ENCODE peak calls at places on chromosome 11, in four cellular contexts. T is brain microvascular endothelial cell, W is heart right ventricle, D is T-helper 1 cell. C is an unnamed sample.

GRCh38 chr11:79543101-79543500 is 102.3 kb upstream of the TENM4 start:
- DNase-seq in T (no peak), W (no peak), D (no peak), C (no peak)

GRCh38 chr11:67997460-67997921 is 6.4 kb downstream of the UNC93B1 start:
- DNase-seq in W (no peak), D (no peak), T (no peak), C (no peak)

GRCh38 chr11:122167100-122167499 is 51.1 kb upstream of the BLID start:
- DNase-seq in D (no peak), W (no peak), T (no peak), C (no peak)

GRCh38 chr11:111581341-111581740 is 20.9 kb upstream of the SIK2 start:
- DNase-seq in D (no peak), W (no peak), T (no peak), C (no peak)

GRCh38 chr11:61757213-61757862 is 4.9 kb downstream of the MYRF start:
- DNase-seq in D (no peak), W (no peak), T (no peak), C (no peak)

GRCh38 chr11:86954288-86955110 is 696 bp downstream of the FZD4 start:
- DNase-seq in T (no peak), W (peak; percentile 32), D (no peak), C (peak; percentile 60)

GRCh38 chr11:95924414-95924760 is 480 bp upstream of the MTMR2 start:
- DNase-seq in T (no peak), D (no peak), W (no peak), C (no peak)

GRCh38 chr11:76626921-76627391 is 43.6 kb downstream of the LRRC32 start:
- DNase-seq in T (peak; percentile 32), D (no peak), W (no peak), C (no peak)

GRCh38 chr11:76680517-76681425 is 10.2 kb upstream of the LRRC32 start:
- DNase-seq in T (peak; percentile 54), D (no peak), W (peak; percentile 66), C (peak; percentile 81)

GRCh38 chr11:33375688-33376311 is 118.6 kb downstream of the HIPK3 start:
- DNase-seq in W (no peak), T (no peak), D (no peak), C (no peak)

GRCh38 chr11:32386770-32387377 is 48.5 kb downstream of the WT1 start:
- DNase-seq in D (no peak), T (peak; percentile 15), W (no peak), C (peak; percentile 49)

C was measured in left cardiac atrium.